ENCODE peak calls at places on chromosomes 2 and 18, in four cellular contexts. W is Panc1, P is germinal center, K is GM13976. U is an unnamed sample.

GRCh38 chr18:70256994-70257393 is 31.9 kb upstream of the SOCS6 start:
- DNase-seq in K (no peak), W (no peak), P (no peak), U (no peak)

GRCh38 chr18:25503567-25504081 is 151.7 kb upstream of the ZNF521 start:
- DNase-seq in W (no peak), P (no peak), K (no peak), U (no peak)

GRCh38 chr2:226898925-226899324 is 63.1 kb downstream of the RHBDD1 start:
- DNase-seq in P (no peak), W (no peak), K (no peak), U (no peak)

GRCh38 chr2:176101862-176102261 is 2.3 kb downstream of the HOXD12 start:
- DNase-seq in W (no peak), P (no peak), K (no peak), U (no peak)

GRCh38 chr2:72147971-72148369 is 308 bp upstream of the CYP26B1 start:
- DNase-seq in P (no peak), W (no peak), K (no peak), U (no peak)

GRCh38 chr18:58239879-58240278 is 195.9 kb downstream of the NEDD4L start:
- DNase-seq in K (no peak), P (no peak), W (no peak), U (peak)

GRCh38 chr18:9103488-9103887 is 989 bp downstream of the NDUFV2 start:
- DNase-seq in K (peak), W (no peak), P (no peak), U (peak)

GRCh38 chr2:223465793-223466192 is 136.4 kb downstream of the SCG2 start:
- DNase-seq in K (no peak), W (no peak), P (no peak), U (peak)

GRCh38 chr2:207727256-207727655 is 15.8 kb downstream of the CCNYL1 start:
- DNase-seq in P (no peak), K (no peak), W (no peak), U (no peak)

GRCh38 chr2:147792966-147793617 is 51.7 kb upstream of the ACVR2A start:
- DNase-seq in W (no peak), P (no peak), K (no peak), U (no peak)

GRCh38 chr2:160334028-160334729 is 134.1 kb upstream of the ITGB6 start:
- DNase-seq in P (no peak), W (no peak), K (no peak), U (no peak)

GRCh38 chr2:88540346-88540745 is 86.9 kb downstream of the EIF2AK3 start:
- DNase-seq in W (no peak), P (no peak), K (no peak), U (no peak)

GRCh38 chr2:68736086-68736485 is 1.5 kb downstream of the ARHGAP25 start:
- DNase-seq in P (no peak), W (no peak), K (no peak), U (no peak)

GRCh38 chr18:7415081-7415894 is 151.8 kb upstream of the PTPRM start:
- DNase-seq in P (no peak), W (no peak), K (no peak), U (no peak)

GRCh38 chr2:118854507-118855300 is 7.3 kb upstream of the EN1 start:
- DNase-seq in K (peak), W (no peak), P (no peak), U (no peak)

GRCh38 chr2:29570539-29570938 is 350.8 kb downstream of the ALK start:
- DNase-seq in P (no peak), K (no peak), W (no peak), U (no peak)

GRCh38 chr2:74735544-74735943 is 81.5 kb downstream of the SEMA4F start:
- DNase-seq in W (no peak), P (no peak), K (no peak), U (no peak)

GRCh38 chr2:161745866-161746614 is 121.8 kb downstream of the SLC4A10 start:
- DNase-seq in W (no peak), K (no peak), P (no peak), U (no peak)

GRCh38 chr2:81495556-81495955 is 1191.0 kb upstream of the LRRTM1 start:
- DNase-seq in P (no peak), W (no peak), K (no peak), U (no peak)

GRCh38 chr2:219460424-219460926 is 25.8 kb downstream of the SPEG start:
- DNase-seq in P (no peak), W (no peak), K (no peak), U (no peak)

GRCh38 chr2:130288467-130289403 is 54.0 kb upstream of the IMP4 start:
- DNase-seq in W (peak), K (no peak), P (no peak), U (no peak)

GRCh38 chr18:77162580-77162979 is 30.0 kb upstream of the MBP start:
- DNase-seq in K (no peak), P (no peak), W (no peak), U (no peak)

GRCh38 chr2:46806526-46806925 is 109.1 kb downstream of the MCFD2 start:
- DNase-seq in W (no peak), P (no peak), K (no peak), U (no peak)

U was measured in SW 1271.